ENCODE peak calls at places on chromosomes 11 and 22, in six cellular contexts. H is astrocyte, F is fibroblast of lung, Q is psoas muscle, K is PC-3, G is breast epithelium. Z is an unnamed sample.

GRCh38 chr11:66414120-66414934 is 6.5 kb upstream of the NPAS4 start:
- DNase-seq in Q (no peak), K (no peak), G (no peak), H (no peak), F (no peak), Z (no peak)

GRCh38 chr11:11608783-11609232 is 13.0 kb downstream of the GALNT18 start:
- DNase-seq in Q (no peak), K (peak), F (peak), H (peak), G (no peak), Z (peak)

GRCh38 chr11:7677801-7678201 is 4.5 kb upstream of the CYB5R2 start:
- DNase-seq in F (no peak), K (peak), H (no peak), Q (no peak), G (no peak), Z (no peak)

GRCh38 chr11:28657378-28658030 is 549.3 kb downstream of the METTL15 start:
- DNase-seq in G (no peak), K (peak), H (peak), F (peak), Q (no peak), Z (no peak)

GRCh38 chr11:34255101-34255500 is 102.7 kb downstream of the ABTB2 start:
- DNase-seq in H (no peak), K (no peak), G (no peak), F (no peak), Q (no peak), Z (no peak)

GRCh38 chr22:49827307-49827852 is 293 bp downstream of the BRD1 start:
- DNase-seq in Q (no peak), K (no peak), G (no peak), H (no peak), F (no peak), Z (no peak)

GRCh38 chr11:69999721-70000120 is 78.4 kb upstream of the ANO1 start:
- DNase-seq in K (no peak), F (no peak), Q (no peak), G (no peak), H (peak), Z (no peak)

GRCh38 chr22:46049726-46050450 is 72.9 kb upstream of the WNT7B start:
- DNase-seq in Q (no peak), F (no peak), H (no peak), K (no peak), G (peak), Z (no peak)

GRCh38 chr22:32621656-32622003 is 147.0 kb downstream of the FBXO7 start:
- DNase-seq in K (no peak), F (no peak), H (no peak), G (no peak), Q (no peak), Z (no peak)
- H3K4me3 ChIP-seq in K (no peak), F (no peak), H (no peak), G (peak), Q (no peak), Z (no peak)

DNA sequence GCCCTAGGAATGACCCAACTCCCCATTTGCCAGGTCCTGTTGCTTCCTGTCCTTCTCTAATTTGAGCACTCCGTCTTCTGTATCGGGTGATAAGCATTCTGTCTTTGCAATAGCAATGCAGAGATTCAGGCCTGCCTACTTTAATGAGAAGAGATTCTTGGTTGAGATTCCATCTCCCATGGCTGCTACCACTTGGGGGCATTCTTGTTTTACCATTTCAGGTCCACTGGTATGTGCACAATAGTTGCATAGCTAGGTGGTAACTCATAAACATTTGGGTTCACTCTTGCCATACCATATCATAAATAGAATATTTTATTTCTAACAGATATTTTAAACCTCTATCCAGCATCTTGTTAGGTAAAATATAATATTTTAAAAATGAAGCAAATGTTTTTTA is 34.4 kb upstream of the CALCB start:
- DNase-seq in H (no peak), G (no peak), F (peak), K (peak), Q (no peak), Z (no peak)
- TF ChIP-seq CTCF in H (no peak), G (no peak), F (peak), K (no peak), Q (peak), Z (peak)

DNA sequence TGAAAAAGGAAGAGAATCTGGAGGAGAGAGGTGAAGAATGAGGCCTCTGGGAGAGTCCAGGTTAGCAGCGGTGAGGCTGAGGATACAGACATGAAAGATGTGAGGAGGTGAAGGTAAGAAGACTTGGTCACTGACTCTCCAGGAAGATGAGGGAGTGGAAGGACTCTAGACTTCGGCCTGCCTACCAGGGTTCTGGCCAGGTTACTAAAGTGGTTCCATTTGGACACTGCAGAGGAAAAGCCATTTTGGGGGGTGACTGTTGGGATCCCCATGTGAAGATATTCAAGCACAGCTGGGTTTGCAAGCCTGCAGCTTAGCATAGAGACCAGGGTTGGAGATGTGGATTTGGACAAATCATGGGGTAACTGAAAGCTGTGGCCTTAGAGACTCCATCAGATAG is 7.8 kb downstream of the DCHS1 start:
- DNase-seq in K (no peak), H (no peak), F (no peak), G (no peak), Q (no peak), Z (no peak)
- H3K4me3 ChIP-seq in K (no peak), H (no peak), F (no peak), G (no peak), Q (no peak), Z (no peak)

DNA sequence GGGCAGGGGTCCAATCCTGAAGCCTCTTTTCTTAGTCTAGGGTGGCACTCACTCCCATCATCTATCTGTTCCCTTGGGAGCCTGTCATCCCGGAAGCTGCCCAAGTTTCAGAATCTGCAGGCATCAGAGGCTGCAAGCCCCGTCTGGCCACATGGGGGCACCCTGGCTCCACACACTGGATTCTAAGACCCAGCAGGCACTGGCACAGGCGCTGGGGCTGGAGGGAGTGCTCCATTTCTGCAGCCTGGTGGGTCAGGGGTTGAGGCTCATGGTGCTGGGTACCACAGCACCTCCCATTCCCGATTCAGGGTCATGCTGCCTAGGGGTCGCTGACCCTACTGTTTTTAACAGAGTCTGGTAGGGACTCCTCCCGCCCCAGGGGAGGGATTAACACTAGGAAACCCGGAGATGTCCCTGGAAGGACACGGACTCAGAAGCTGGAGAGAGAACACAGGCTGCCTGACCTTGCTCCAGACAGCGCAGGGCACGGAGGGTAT is 243.9 kb upstream of the SYN3 start:
- DNase-seq in F (peak), K (peak), Q (peak), G (peak), H (peak), Z (peak)
- TF ChIP-seq CTCF in F (peak), K (peak), Q (peak), G (peak), H (peak), Z (peak)

DNA sequence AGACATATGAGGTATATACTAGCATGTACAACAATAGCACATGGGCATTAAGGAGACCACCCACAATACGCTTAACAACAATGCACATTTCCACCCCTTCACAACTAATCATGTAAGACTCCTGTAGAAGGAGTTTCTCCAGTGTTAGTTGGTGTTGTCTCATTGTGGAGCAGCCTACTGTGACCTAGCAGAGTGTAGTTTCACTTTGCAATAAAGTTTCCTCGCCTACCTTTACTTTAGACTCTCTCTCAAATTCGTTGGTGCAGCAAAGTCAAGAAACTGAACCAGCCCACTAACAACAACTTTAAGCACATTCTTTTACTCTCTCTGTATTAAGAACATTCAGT is 863.6 kb downstream of the FAM181B start:
- DNase-seq in K (no peak), F (no peak), G (no peak), Q (no peak), H (no peak), Z (no peak)
- H3K4me3 ChIP-seq in K (no peak), F (no peak), G (no peak), Q (no peak), H (no peak), Z (no peak)